ENCODE peak calls at places on chromosomes 1 and 21, in five cellular contexts. One of them, this sample, is unnamed.

GRCh38 chr1:15940110-15941043 is 35.5 kb downstream of the ZBTB17 start:
- DNase-seq in SJSA1: no peak
- DNase-seq in fibroblast of lung: no peak
- DNase-seq in neural progenitor cell: no peak
- DNase-seq in adrenal gland: no peak
- DNase-seq in this sample: no peak

GRCh38 chr1:29839726-29840125 is 603.4 kb downstream of the PTPRU start:
- DNase-seq in SJSA1: no peak
- DNase-seq in fibroblast of lung: no peak
- DNase-seq in neural progenitor cell: no peak
- DNase-seq in adrenal gland: no peak
- DNase-seq in this sample: no peak

GRCh38 chr1:147545133-147545532 is 3.8 kb downstream of the BCL9 start:
- DNase-seq in SJSA1: no peak
- DNase-seq in fibroblast of lung: peak; percentile 99
- DNase-seq in neural progenitor cell: peak; percentile 32
- DNase-seq in adrenal gland: peak; percentile 41
- DNase-seq in this sample: no peak

GRCh38 chr1:74468982-74469603 is 43.3 kb downstream of the LRRC53 start:
- DNase-seq in SJSA1: peak; percentile 23
- DNase-seq in fibroblast of lung: peak; percentile 39
- DNase-seq in neural progenitor cell: peak; percentile 63
- DNase-seq in adrenal gland: no peak
- DNase-seq in this sample: no peak

GRCh38 chr1:93878501-93878888 is 511 bp downstream of the DNTTIP2 start:
- DNase-seq in SJSA1: peak; percentile 36
- DNase-seq in fibroblast of lung: peak; percentile 41
- DNase-seq in neural progenitor cell: peak; percentile 56
- DNase-seq in adrenal gland: peak; percentile 71
- DNase-seq in this sample: peak; percentile 61

GRCh38 chr21:33924766-33925100 is 9.1 kb upstream of the ATP5PO start:
- DNase-seq in SJSA1: no peak
- DNase-seq in fibroblast of lung: no peak
- DNase-seq in neural progenitor cell: no peak
- DNase-seq in adrenal gland: no peak
- DNase-seq in this sample: no peak

GRCh38 chr1:21436488-21437340 is 3.2 kb upstream of the NBPF3 start:
- DNase-seq in SJSA1: no peak
- DNase-seq in fibroblast of lung: no peak
- DNase-seq in neural progenitor cell: peak; percentile 62
- DNase-seq in adrenal gland: peak; percentile 41
- DNase-seq in this sample: peak; percentile 42

GRCh38 chr1:10674700-10675598 is 121.5 kb downstream of the CASZ1 start:
- DNase-seq in SJSA1: no peak
- DNase-seq in fibroblast of lung: no peak
- DNase-seq in neural progenitor cell: no peak
- DNase-seq in adrenal gland: no peak
- DNase-seq in this sample: no peak

GRCh38 chr1:229147086-229147485 is 123.8 kb upstream of the RAB4A start:
- DNase-seq in SJSA1: no peak
- DNase-seq in fibroblast of lung: no peak
- DNase-seq in neural progenitor cell: peak; percentile 50
- DNase-seq in adrenal gland: no peak
- DNase-seq in this sample: no peak

GRCh38 chr1:204139088-204139487 is 12.8 kb downstream of the ETNK2 start:
- DNase-seq in SJSA1: no peak
- DNase-seq in fibroblast of lung: no peak
- DNase-seq in neural progenitor cell: no peak
- DNase-seq in adrenal gland: no peak
- DNase-seq in this sample: no peak

GRCh38 chr1:168225476-168226190 is at the start of gene SFT2D2:
- DNase-seq in SJSA1: peak; percentile 73
- DNase-seq in fibroblast of lung: peak; percentile 78
- DNase-seq in neural progenitor cell: peak; percentile 73
- DNase-seq in adrenal gland: peak; percentile 70
- DNase-seq in this sample: peak; percentile 80

GRCh38 chr1:233790662-233791371 is 113.7 kb upstream of the SLC35F3 start:
- DNase-seq in SJSA1: peak; percentile 34
- DNase-seq in fibroblast of lung: peak; percentile 56
- DNase-seq in neural progenitor cell: peak; percentile 73
- DNase-seq in adrenal gland: peak; percentile 23
- DNase-seq in this sample: no peak

GRCh38 chr1:31422505-31423319 is 9.7 kb downstream of the SERINC2 start:
- DNase-seq in SJSA1: peak; percentile 94
- DNase-seq in fibroblast of lung: peak; percentile 74
- DNase-seq in neural progenitor cell: peak; percentile 73
- DNase-seq in adrenal gland: peak; percentile 81
- DNase-seq in this sample: peak; percentile 89

GRCh38 chr1:43573066-43573799 is 42.5 kb downstream of the PTPRF start:
- DNase-seq in SJSA1: no peak
- DNase-seq in fibroblast of lung: no peak
- DNase-seq in neural progenitor cell: peak; percentile 42
- DNase-seq in adrenal gland: no peak
- DNase-seq in this sample: no peak

GRCh38 chr1:182863940-182864339 is 24.8 kb downstream of the DHX9 start:
- DNase-seq in SJSA1: no peak
- DNase-seq in fibroblast of lung: no peak
- DNase-seq in neural progenitor cell: no peak
- DNase-seq in adrenal gland: no peak
- DNase-seq in this sample: no peak

GRCh38 chr1:182857212-182857611 is 18.1 kb downstream of the DHX9 start:
- DNase-seq in SJSA1: no peak
- DNase-seq in fibroblast of lung: no peak
- DNase-seq in neural progenitor cell: no peak
- DNase-seq in adrenal gland: no peak
- DNase-seq in this sample: no peak

GRCh38 chr1:182860658-182861057 is 21.5 kb downstream of the DHX9 start:
- DNase-seq in SJSA1: no peak
- DNase-seq in fibroblast of lung: no peak
- DNase-seq in neural progenitor cell: no peak
- DNase-seq in adrenal gland: no peak
- DNase-seq in this sample: no peak

DNA sequence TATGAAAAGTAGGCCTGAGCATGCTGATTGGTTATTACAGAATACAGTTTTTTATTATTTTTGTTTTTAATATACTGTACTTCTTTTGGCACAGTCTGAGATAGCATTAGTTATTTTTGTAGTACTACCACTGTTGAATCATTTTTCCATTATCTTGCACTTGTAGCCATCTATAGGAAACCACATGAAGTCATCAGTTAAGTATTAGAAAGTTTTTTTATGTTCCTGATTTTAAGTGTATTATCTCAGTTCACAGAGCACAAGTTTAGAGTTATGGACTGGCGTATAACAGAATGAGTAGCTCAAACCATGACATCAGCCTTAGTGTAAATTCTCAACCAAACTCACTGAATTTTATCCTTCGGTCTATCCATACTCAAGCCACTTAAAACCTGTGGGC is 22.8 kb downstream of the DHX9 start:
- DNase-seq in SJSA1: no peak
- DNase-seq in fibroblast of lung: peak; percentile 75
- DNase-seq in neural progenitor cell: no peak
- DNase-seq in adrenal gland: no peak
- DNase-seq in this sample: no peak
- H3K36me3 ChIP-seq in SJSA1: peaks cover 100% of the 10 kb centered on the region
- H3K36me3 ChIP-seq in fibroblast of lung: peaks cover 22% of the 10 kb centered on the region
- H3K36me3 ChIP-seq in neural progenitor cell: peaks cover 96% of the 10 kb centered on the region
- H3K36me3 ChIP-seq in adrenal gland: no peaks in the 10 kb centered on the region
- H3K36me3 ChIP-seq in this sample: peaks cover 50% of the 10 kb centered on the region

DNA sequence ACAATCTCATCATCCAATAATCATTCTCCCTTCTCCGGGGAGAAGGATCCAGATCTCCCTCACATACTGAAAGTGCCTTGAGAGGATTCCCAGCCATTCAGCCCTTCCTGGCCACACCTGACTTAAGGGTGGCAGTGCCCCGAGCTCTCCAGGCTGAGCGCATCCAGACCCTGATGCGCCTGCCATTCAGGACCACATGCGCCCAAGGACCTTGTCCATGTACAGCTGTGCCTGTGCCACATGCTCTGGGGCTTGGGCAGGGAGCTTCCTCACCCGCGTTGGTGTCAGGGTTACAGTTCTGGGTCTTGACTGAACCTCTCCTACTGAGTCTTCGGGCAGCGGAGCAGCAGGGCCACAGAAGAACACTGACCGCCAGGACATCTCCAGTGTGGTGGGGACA is 121.1 kb downstream of the KIAA0319L start:
- DNase-seq in SJSA1: no peak
- DNase-seq in fibroblast of lung: no peak
- DNase-seq in neural progenitor cell: no peak
- DNase-seq in adrenal gland: no peak
- DNase-seq in this sample: no peak
- H3K36me3 ChIP-seq in SJSA1: peaks cover 35% of the 10 kb centered on the region
- H3K36me3 ChIP-seq in fibroblast of lung: peaks cover 12% of the 10 kb centered on the region
- H3K36me3 ChIP-seq in neural progenitor cell: peaks cover 3% of the 10 kb centered on the region
- H3K36me3 ChIP-seq in adrenal gland: no peaks in the 10 kb centered on the region
- H3K36me3 ChIP-seq in this sample: peaks cover 26% of the 10 kb centered on the region

GRCh38 chr1:220243947-220244346 is 28.3 kb downstream of the RAB3GAP2 start:
- DNase-seq in SJSA1: no peak
- DNase-seq in fibroblast of lung: no peak
- DNase-seq in neural progenitor cell: no peak
- DNase-seq in adrenal gland: no peak
- DNase-seq in this sample: no peak

GRCh38 chr1:220255204-220255603 is 17.0 kb downstream of the RAB3GAP2 start:
- DNase-seq in SJSA1: no peak
- DNase-seq in fibroblast of lung: no peak
- DNase-seq in neural progenitor cell: no peak
- DNase-seq in adrenal gland: no peak
- DNase-seq in this sample: no peak

GRCh38 chr1:220251272-220251671 is 21.0 kb downstream of the RAB3GAP2 start:
- DNase-seq in SJSA1: no peak
- DNase-seq in fibroblast of lung: no peak
- DNase-seq in neural progenitor cell: no peak
- DNase-seq in adrenal gland: no peak
- DNase-seq in this sample: no peak

GRCh38 chr1:220249522-220249921 is 22.7 kb downstream of the RAB3GAP2 start:
- DNase-seq in SJSA1: no peak
- DNase-seq in fibroblast of lung: no peak
- DNase-seq in neural progenitor cell: no peak
- DNase-seq in adrenal gland: no peak
- DNase-seq in this sample: no peak
- H3K36me3 ChIP-seq in SJSA1: peaks cover 32% of the 10 kb centered on the region
- H3K36me3 ChIP-seq in fibroblast of lung: peaks cover 7% of the 10 kb centered on the region
- H3K36me3 ChIP-seq in neural progenitor cell: peaks cover 28% of the 10 kb centered on the region
- H3K36me3 ChIP-seq in adrenal gland: no peaks in the 10 kb centered on the region
- H3K36me3 ChIP-seq in this sample: peaks cover 5% of the 10 kb centered on the region

DNA sequence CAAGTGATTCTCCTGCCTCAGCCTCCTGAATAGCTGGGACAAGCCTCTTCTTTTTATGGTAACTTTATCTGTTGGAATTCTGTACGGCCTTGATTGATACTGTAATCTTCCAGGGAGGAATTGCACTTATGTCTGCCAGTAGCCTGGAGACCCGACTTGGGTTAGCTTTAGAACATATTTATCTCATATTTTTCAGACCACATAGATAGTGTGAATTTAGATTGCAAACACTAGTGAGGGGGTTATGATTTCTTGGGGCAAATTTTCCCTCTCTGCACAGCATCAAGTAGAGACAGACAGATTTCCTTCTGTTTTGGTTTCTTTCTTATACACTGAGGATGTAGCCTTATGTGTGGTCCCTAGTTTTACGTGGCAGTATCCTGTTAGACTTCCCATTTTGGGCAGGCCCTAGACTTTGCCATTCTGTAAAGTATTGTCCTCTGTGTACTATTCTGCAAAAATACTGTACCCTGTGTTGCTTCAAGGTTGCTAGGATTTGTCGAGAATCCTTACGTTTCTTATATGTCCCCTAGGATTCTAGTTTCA is 29.0 kb downstream of the SOAT1 start:
- DNase-seq in SJSA1: no peak
- DNase-seq in fibroblast of lung: no peak
- DNase-seq in neural progenitor cell: no peak
- DNase-seq in adrenal gland: no peak
- DNase-seq in this sample: no peak
- H3K36me3 ChIP-seq in SJSA1: peaks cover 31% of the 10 kb centered on the region
- H3K36me3 ChIP-seq in fibroblast of lung: peaks cover 1% of the 10 kb centered on the region
- H3K36me3 ChIP-seq in neural progenitor cell: no peaks in the 10 kb centered on the region
- H3K36me3 ChIP-seq in adrenal gland: no peaks in the 10 kb centered on the region
- H3K36me3 ChIP-seq in this sample: no peaks in the 10 kb centered on the region

GRCh38 chr1:227654858-227655752 is 80.0 kb downstream of the JMJD4 start:
- DNase-seq in SJSA1: peak; percentile 7
- DNase-seq in fibroblast of lung: no peak
- DNase-seq in neural progenitor cell: no peak
- DNase-seq in adrenal gland: no peak
- DNase-seq in this sample: no peak
- H3K36me3 ChIP-seq in SJSA1: peaks cover 19% of the 10 kb centered on the region
- H3K36me3 ChIP-seq in fibroblast of lung: no peaks in the 10 kb centered on the region
- H3K36me3 ChIP-seq in neural progenitor cell: peaks cover 89% of the 10 kb centered on the region
- H3K36me3 ChIP-seq in adrenal gland: peaks cover 4% of the 10 kb centered on the region
- H3K36me3 ChIP-seq in this sample: peaks cover 13% of the 10 kb centered on the region

GRCh38 chr1:151668090-151668489 is 48.5 kb downstream of the CELF3 start:
- DNase-seq in SJSA1: no peak
- DNase-seq in fibroblast of lung: no peak
- DNase-seq in neural progenitor cell: no peak
- DNase-seq in adrenal gland: no peak
- DNase-seq in this sample: no peak
- H3K36me3 ChIP-seq in SJSA1: peaks cover 52% of the 10 kb centered on the region
- H3K36me3 ChIP-seq in fibroblast of lung: no peaks in the 10 kb centered on the region
- H3K36me3 ChIP-seq in neural progenitor cell: peaks cover 22% of the 10 kb centered on the region
- H3K36me3 ChIP-seq in adrenal gland: no peaks in the 10 kb centered on the region
- H3K36me3 ChIP-seq in this sample: no peaks in the 10 kb centered on the region

GRCh38 chr1:8018492-8019228 is 7.4 kb downstream of the ERRFI1 start:
- DNase-seq in SJSA1: no peak
- DNase-seq in fibroblast of lung: peak; percentile 71
- DNase-seq in neural progenitor cell: peak; percentile 89
- DNase-seq in adrenal gland: no peak
- DNase-seq in this sample: no peak
- H3K36me3 ChIP-seq in SJSA1: peaks cover 16% of the 10 kb centered on the region
- H3K36me3 ChIP-seq in fibroblast of lung: peaks cover 9% of the 10 kb centered on the region
- H3K36me3 ChIP-seq in neural progenitor cell: no peaks in the 10 kb centered on the region
- H3K36me3 ChIP-seq in adrenal gland: no peaks in the 10 kb centered on the region
- H3K36me3 ChIP-seq in this sample: peaks cover 52% of the 10 kb centered on the region

GRCh38 chr1:17565551-17565971 is 26.1 kb downstream of the ARHGEF10L start:
- DNase-seq in SJSA1: no peak
- DNase-seq in fibroblast of lung: no peak
- DNase-seq in neural progenitor cell: peak; percentile 54
- DNase-seq in adrenal gland: no peak
- DNase-seq in this sample: no peak
- H3K36me3 ChIP-seq in SJSA1: no peaks in the 10 kb centered on the region
- H3K36me3 ChIP-seq in fibroblast of lung: no peaks in the 10 kb centered on the region
- H3K36me3 ChIP-seq in neural progenitor cell: no peaks in the 10 kb centered on the region
- H3K36me3 ChIP-seq in adrenal gland: no peaks in the 10 kb centered on the region
- H3K36me3 ChIP-seq in this sample: no peaks in the 10 kb centered on the region

This sample was measured in pancreas.